ENCODE peak calls at places on chromosome 7, in eight cellular contexts. H is adrenal gland, U is HCT116, Y is ovary, G is breast epithelium, I is colonic mucosa, L is hepatocyte, X is lower lobe of right lung. M is an unnamed sample.

GRCh38 chr7:5279734-5280133 is 3.0 kb upstream of the SLC29A4 start:
- DNase-seq in H (no peak), U (no peak), Y (no peak), G (no peak), I (no peak), L (no peak), X (no peak), M (no peak)

GRCh38 chr7:158581440-158582088 is 6.1 kb downstream of the PTPRN2 start:
- DNase-seq in H (no peak), U (no peak), Y (no peak), G (no peak), I (peak; percentile 70), L (peak; percentile 70), X (no peak), M (peak; percentile 52)

GRCh38 chr7:158228986-158229385 is 358.6 kb downstream of the PTPRN2 start:
- DNase-seq in H (no peak), U (peak; percentile 13), Y (no peak), G (no peak), I (no peak), L (no peak), X (no peak), M (no peak)

GRCh38 chr7:12094365-12094921 is 116.7 kb upstream of the TMEM106B start:
- DNase-seq in H (no peak), U (no peak), Y (no peak), G (no peak), I (no peak), L (no peak), X (no peak), M (no peak)

GRCh38 chr7:26853788-26854393 is 10.5 kb downstream of the SKAP2 start:
- DNase-seq in H (no peak), U (peak; percentile 31), Y (no peak), G (no peak), I (no peak), L (peak; percentile 71), X (no peak), M (no peak)

GRCh38 chr7:47293884-47294568 is 287.9 kb downstream of the TNS3 start:
- DNase-seq in H (peak; percentile 30), U (no peak), Y (peak; percentile 39), G (no peak), I (peak; percentile 33), L (peak; percentile 35), X (no peak), M (no peak)

GRCh38 chr7:24963218-24963617 is 16.8 kb downstream of the OSBPL3 start:
- DNase-seq in H (peak; percentile 46), U (no peak), Y (no peak), G (peak; percentile 51), I (peak; percentile 35), L (no peak), X (peak; percentile 62), M (no peak)

GRCh38 chr7:18889436-18889835 is 228.0 kb downstream of the TWIST1 start:
- DNase-seq in H (no peak), U (no peak), Y (no peak), G (no peak), I (no peak), L (no peak), X (no peak), M (no peak)

GRCh38 chr7:90669002-90669401 is 72.9 kb downstream of the CDK14 start:
- DNase-seq in H (no peak), U (no peak), Y (no peak), G (no peak), I (no peak), L (no peak), X (no peak), M (no peak)

GRCh38 chr7:28041508-28042314 is 138.9 kb downstream of the JAZF1 start:
- DNase-seq in H (no peak), U (peak; percentile 37), Y (no peak), G (no peak), I (no peak), L (no peak), X (no peak), M (no peak)

GRCh38 chr7:117284692-117285091 is 38.2 kb downstream of the WNT2 start:
- DNase-seq in H (no peak), U (no peak), Y (no peak), G (no peak), I (no peak), L (no peak), X (no peak), M (no peak)

GRCh38 chr7:73650524-73650923 is 17.1 kb upstream of the VPS37D start:
- DNase-seq in H (no peak), U (no peak), Y (no peak), G (no peak), I (no peak), L (no peak), X (no peak), M (no peak)

GRCh38 chr7:150944066-150945042 is 33.8 kb downstream of the KCNH2 start:
- DNase-seq in H (no peak), U (no peak), Y (no peak), G (peak; percentile 64), I (no peak), L (peak; percentile 5), X (peak; percentile 33), M (no peak)

GRCh38 chr7:17937506-17938115 is 2.7 kb downstream of the SNX13 start:
- DNase-seq in H (no peak), U (no peak), Y (no peak), G (no peak), I (no peak), L (no peak), X (no peak), M (no peak)

GRCh38 chr7:45111298-45112223 is at the start of gene TBRG4:
- DNase-seq in H (peak; percentile 95), U (peak; percentile 89), Y (peak; percentile 92), G (peak; percentile 89), I (peak; percentile 96), L (peak; percentile 98), X (peak; percentile 98), M (peak; percentile 97)

GRCh38 chr7:30817060-30817770 is 46.0 kb downstream of the MINDY4 start:
- DNase-seq in H (no peak), U (no peak), Y (no peak), G (no peak), I (peak; percentile 14), L (no peak), X (no peak), M (no peak)

GRCh38 chr7:130187360-130187759 is 17.8 kb downstream of the TMEM209 start:
- DNase-seq in H (no peak), U (no peak), Y (no peak), G (no peak), I (no peak), L (no peak), X (no peak), M (no peak)

GRCh38 chr7:27248911-27249723 is 6.5 kb downstream of the EVX1 start:
- DNase-seq in H (no peak), U (no peak), Y (no peak), G (no peak), I (no peak), L (no peak), X (no peak), M (no peak)

GRCh38 chr7:152336754-152337368 is 98.9 kb downstream of the KMT2C start:
- DNase-seq in H (peak; percentile 26), U (peak; percentile 39), Y (no peak), G (no peak), I (peak; percentile 49), L (peak; percentile 38), X (no peak), M (no peak)

GRCh38 chr7:50166997-50167961 is 74.2 kb upstream of the ZPBP start:
- DNase-seq in H (no peak), U (no peak), Y (no peak), G (no peak), I (no peak), L (no peak), X (no peak), M (no peak)

DNA sequence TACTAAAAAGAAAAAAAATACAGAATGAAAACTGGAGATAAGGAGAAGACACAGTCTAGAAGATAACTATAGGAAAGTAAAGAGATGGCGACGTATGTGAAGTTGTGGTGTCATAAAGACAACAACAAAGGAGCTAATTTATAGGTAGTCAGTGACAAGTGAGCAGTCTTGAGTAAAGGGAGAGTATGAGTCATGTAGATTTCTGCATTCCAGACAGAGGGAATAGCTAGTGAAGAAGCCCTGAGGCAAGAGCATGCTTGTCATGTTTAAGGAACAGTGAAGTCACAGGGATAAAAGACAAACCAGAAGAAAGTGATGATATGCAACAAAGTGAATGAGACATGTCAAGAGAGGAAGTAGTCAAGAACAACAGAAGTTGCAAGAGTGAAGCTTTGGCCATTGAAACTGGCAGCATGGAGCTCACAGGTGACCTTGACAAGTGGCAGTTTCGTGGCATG is 2.3 kb upstream of the MIOS start:
- DNase-seq in H (no peak), U (peak; percentile 89), Y (no peak), G (peak; percentile 56), I (no peak), L (peak; percentile 70), X (no peak), M (no peak)
- H3K27ac ChIP-seq in H (peak overlapping the region; percentile 36), U (no peak overlapping the region), Y (no peak overlapping the region), G (peak overlapping the region; percentile 95), I (no peak overlapping the region), L (peak overlapping the region; percentile 99), X (no peak overlapping the region), M (no peak overlapping the region)

DNA sequence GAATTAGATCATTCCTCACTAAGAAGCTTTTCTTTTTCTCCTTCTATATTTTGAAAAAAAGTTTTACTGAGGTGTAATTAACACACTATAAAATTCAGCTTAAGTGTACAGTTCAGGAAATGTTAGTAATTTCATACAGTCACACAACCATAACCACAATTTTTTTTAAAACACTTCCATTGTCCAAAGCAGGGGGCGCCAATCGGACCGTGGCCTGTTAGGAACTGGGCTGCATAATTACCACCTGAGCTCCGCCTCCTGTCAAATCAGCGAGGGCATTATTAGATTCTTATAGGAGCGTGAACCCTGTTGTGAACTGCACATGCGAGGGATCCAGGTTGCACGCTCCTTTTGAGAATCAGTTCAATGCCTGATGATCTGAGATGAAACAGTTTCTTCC is 427.1 kb downstream of the TFEC start:
- DNase-seq in H (no peak), U (no peak), Y (no peak), G (no peak), I (no peak), L (no peak), X (no peak), M (no peak)
- TF ChIP-seq CTCF in H (no peak), U (no peak), Y (no peak), G (no peak), I (no peak), L (no peak), X (no peak), M (no peak)

DNA sequence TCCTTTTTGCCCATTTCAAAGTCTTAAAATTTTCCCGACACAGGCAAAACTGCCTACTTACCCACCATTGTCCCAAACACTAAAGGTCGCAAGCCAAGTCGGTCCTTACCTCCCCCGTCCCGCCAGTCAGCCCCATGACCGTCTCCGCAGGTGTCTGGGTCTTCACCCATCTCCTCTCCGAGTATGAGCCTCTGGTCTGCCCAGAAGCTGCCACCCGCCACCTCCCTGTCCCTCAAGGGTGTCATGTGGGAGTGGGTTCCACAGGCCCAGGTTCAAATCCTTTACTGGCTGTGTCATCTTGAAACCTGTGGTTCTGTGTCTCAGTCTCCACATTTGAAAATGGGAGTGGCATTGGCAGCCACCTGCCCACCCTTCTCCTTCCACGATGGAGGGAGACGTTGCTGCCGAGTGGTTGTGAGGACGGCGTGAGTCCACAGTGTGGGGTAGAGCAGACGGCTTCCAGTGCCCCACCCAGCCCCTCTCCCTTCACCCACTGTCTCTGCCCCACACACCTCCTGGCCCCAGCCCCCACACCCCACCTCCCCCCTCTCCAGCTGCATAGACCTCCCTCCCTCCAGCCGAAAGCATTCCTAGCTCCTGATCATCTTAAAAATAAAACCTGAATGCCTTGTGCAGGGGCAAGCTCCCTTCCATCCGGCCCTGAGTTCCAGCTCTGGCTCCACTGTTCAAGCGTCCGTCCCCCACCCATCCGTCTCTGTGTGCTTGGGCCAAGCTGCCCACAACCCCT is 35.3 kb downstream of the FOXL3 start:
- DNase-seq in H (no peak), U (no peak), Y (no peak), G (no peak), I (no peak), L (no peak), X (peak; percentile 42), M (peak; percentile 37)
- H3K27me3 ChIP-seq in H (peaks cover 6% of the 10 kb centered on the region), U (no peaks in the 10 kb centered on the region), Y (no peaks in the 10 kb centered on the region), G (no peaks in the 10 kb centered on the region), I (no peaks in the 10 kb centered on the region), L (no peaks in the 10 kb centered on the region), X (no peaks in the 10 kb centered on the region), M (no peaks in the 10 kb centered on the region)

GRCh38 chr7:106095634-106096033 is 16.5 kb downstream of the SYPL1 start:
- DNase-seq in H (no peak), U (no peak), Y (no peak), G (no peak), I (no peak), L (no peak), X (no peak), M (no peak)
- H3K27ac ChIP-seq in H (no peak overlapping the region), U (no peak overlapping the region), Y (no peak overlapping the region), G (no peak overlapping the region), I (no peak overlapping the region), L (no peak overlapping the region), X (no peak overlapping the region), M (no peak overlapping the region)